ENCODE peak calls at places on chromosomes 4 and X, in six cellular contexts. One of them, this sample, is unnamed.

GRCh38 chr4:40736910-40737309 is 12.8 kb upstream of the NSUN7 start:
- DNase-seq in GM23338: peak; percentile 41
- DNase-seq in spleen: no peak
- DNase-seq in stomach: no peak
- DNase-seq in HCT116: peak; percentile 31
- DNase-seq in upper lobe of left lung: no peak
- DNase-seq in this sample: no peak

GRCh38 chrX:131783555-131784338 is 239.4 kb upstream of the STK26 start:
- DNase-seq in GM23338: no peak
- DNase-seq in spleen: no peak
- DNase-seq in stomach: peak; percentile 81
- DNase-seq in HCT116: no peak
- DNase-seq in upper lobe of left lung: no peak
- DNase-seq in this sample: no peak

GRCh38 chrX:152913915-152914314 is 16.0 kb downstream of the ZNF185 start:
- DNase-seq in GM23338: no peak
- DNase-seq in spleen: no peak
- DNase-seq in stomach: no peak
- DNase-seq in HCT116: no peak
- DNase-seq in upper lobe of left lung: no peak
- DNase-seq in this sample: no peak

GRCh38 chrX:39946822-39947221 is 150.9 kb downstream of the BCOR start:
- DNase-seq in GM23338: no peak
- DNase-seq in spleen: peak; percentile 23
- DNase-seq in stomach: no peak
- DNase-seq in HCT116: no peak
- DNase-seq in upper lobe of left lung: no peak
- DNase-seq in this sample: no peak

GRCh38 chr4:97496298-97496873 is 646.9 kb downstream of the STPG2 start:
- DNase-seq in GM23338: no peak
- DNase-seq in spleen: no peak
- DNase-seq in stomach: no peak
- DNase-seq in HCT116: peak; percentile 73
- DNase-seq in upper lobe of left lung: no peak
- DNase-seq in this sample: no peak

GRCh38 chrX:57313583-57314215 is 27.2 kb downstream of the FAAH2 start:
- DNase-seq in GM23338: no peak
- DNase-seq in spleen: no peak
- DNase-seq in stomach: no peak
- DNase-seq in HCT116: no peak
- DNase-seq in upper lobe of left lung: no peak
- DNase-seq in this sample: no peak

GRCh38 chr4:136863756-136864155 is 668.5 kb downstream of the PCDH18 start:
- DNase-seq in GM23338: peak; percentile 58
- DNase-seq in spleen: no peak
- DNase-seq in stomach: no peak
- DNase-seq in HCT116: peak; percentile 10
- DNase-seq in upper lobe of left lung: no peak
- DNase-seq in this sample: no peak

GRCh38 chrX:37745835-37746234 is 34.0 kb upstream of the CYBB start:
- DNase-seq in GM23338: no peak
- DNase-seq in spleen: peak; percentile 69
- DNase-seq in stomach: no peak
- DNase-seq in HCT116: no peak
- DNase-seq in upper lobe of left lung: no peak
- DNase-seq in this sample: no peak

GRCh38 chrX:127574829-127575228 is 477.4 kb downstream of the ACTRT1 start:
- DNase-seq in GM23338: no peak
- DNase-seq in spleen: peak; percentile 52
- DNase-seq in stomach: no peak
- DNase-seq in HCT116: no peak
- DNase-seq in upper lobe of left lung: peak; percentile 2
- DNase-seq in this sample: no peak

GRCh38 chr4:7759635-7760034 is 180.0 kb downstream of the AFAP1 start:
- DNase-seq in GM23338: no peak
- DNase-seq in spleen: peak; percentile 79
- DNase-seq in stomach: no peak
- DNase-seq in HCT116: no peak
- DNase-seq in upper lobe of left lung: no peak
- DNase-seq in this sample: no peak

GRCh38 chr4:86594559-86595425 is 677 bp downstream of the PTPN13 start:
- DNase-seq in GM23338: peak; percentile 65
- DNase-seq in spleen: peak; percentile 82
- DNase-seq in stomach: peak; percentile 32
- DNase-seq in HCT116: peak; percentile 13
- DNase-seq in upper lobe of left lung: no peak
- DNase-seq in this sample: no peak

GRCh38 chr4:53007024-53007423 is 144.9 kb downstream of the RASL11B start:
- DNase-seq in GM23338: no peak
- DNase-seq in spleen: no peak
- DNase-seq in stomach: no peak
- DNase-seq in HCT116: no peak
- DNase-seq in upper lobe of left lung: no peak
- DNase-seq in this sample: no peak

GRCh38 chr4:7988437-7988836 is 48.8 kb upstream of the AFAP1 start:
- DNase-seq in GM23338: no peak
- DNase-seq in spleen: no peak
- DNase-seq in stomach: no peak
- DNase-seq in HCT116: no peak
- DNase-seq in upper lobe of left lung: no peak
- DNase-seq in this sample: no peak

GRCh38 chr4:8731364-8731763 is 138.8 kb downstream of the CPZ start:
- DNase-seq in GM23338: no peak
- DNase-seq in spleen: peak; percentile 41
- DNase-seq in stomach: no peak
- DNase-seq in HCT116: no peak
- DNase-seq in upper lobe of left lung: no peak
- DNase-seq in this sample: peak; percentile 70

GRCh38 chrX:140141444-140142029 is 176.2 kb upstream of the CXorf66 start:
- DNase-seq in GM23338: peak; percentile 44
- DNase-seq in spleen: no peak
- DNase-seq in stomach: peak; percentile 31
- DNase-seq in HCT116: peak; percentile 2
- DNase-seq in upper lobe of left lung: no peak
- DNase-seq in this sample: no peak

GRCh38 chr4:52837716-52838558 is 24.2 kb upstream of the RASL11B start:
- DNase-seq in GM23338: no peak
- DNase-seq in spleen: no peak
- DNase-seq in stomach: no peak
- DNase-seq in HCT116: no peak
- DNase-seq in upper lobe of left lung: no peak
- DNase-seq in this sample: no peak

GRCh38 chrX:68439341-68439740 is 6.0 kb upstream of the OPHN1 start:
- DNase-seq in GM23338: no peak
- DNase-seq in spleen: no peak
- DNase-seq in stomach: no peak
- DNase-seq in HCT116: no peak
- DNase-seq in upper lobe of left lung: no peak
- DNase-seq in this sample: no peak

GRCh38 chr4:36758779-36759178 is 477.4 kb downstream of the DTHD1 start:
- DNase-seq in GM23338: peak; percentile 65
- DNase-seq in spleen: no peak
- DNase-seq in stomach: no peak
- DNase-seq in HCT116: no peak
- DNase-seq in upper lobe of left lung: no peak
- DNase-seq in this sample: no peak

GRCh38 chr4:83876047-83876446 is 340.1 kb downstream of the GPAT3 start:
- DNase-seq in GM23338: no peak
- DNase-seq in spleen: no peak
- DNase-seq in stomach: no peak
- DNase-seq in HCT116: no peak
- DNase-seq in upper lobe of left lung: no peak
- DNase-seq in this sample: no peak

GRCh38 chrX:31658360-31658759 is 586.5 kb upstream of the FTHL17 start:
- DNase-seq in GM23338: peak; percentile 24
- DNase-seq in spleen: no peak
- DNase-seq in stomach: no peak
- DNase-seq in HCT116: no peak
- DNase-seq in upper lobe of left lung: no peak
- DNase-seq in this sample: no peak

GRCh38 chr4:95180531-95181315 is 368.1 kb downstream of the UNC5C start:
- DNase-seq in GM23338: no peak
- DNase-seq in spleen: no peak
- DNase-seq in stomach: no peak
- DNase-seq in HCT116: no peak
- DNase-seq in upper lobe of left lung: no peak
- DNase-seq in this sample: peak; percentile 81

GRCh38 chr4:72558655-72559054 is 10.4 kb downstream of the ADAMTS3 start:
- DNase-seq in GM23338: no peak
- DNase-seq in spleen: no peak
- DNase-seq in stomach: no peak
- DNase-seq in HCT116: no peak
- DNase-seq in upper lobe of left lung: no peak
- DNase-seq in this sample: no peak

GRCh38 chrX:76453737-76454406 is 26.4 kb downstream of the MAGEE1 start:
- DNase-seq in GM23338: peak; percentile 55
- DNase-seq in spleen: peak; percentile 30
- DNase-seq in stomach: no peak
- DNase-seq in HCT116: no peak
- DNase-seq in upper lobe of left lung: no peak
- DNase-seq in this sample: no peak

GRCh38 chr4:7649741-7650531 is 215.2 kb upstream of the PSAPL1 start:
- DNase-seq in GM23338: no peak
- DNase-seq in spleen: peak; percentile 75
- DNase-seq in stomach: no peak
- DNase-seq in HCT116: peak; percentile 7
- DNase-seq in upper lobe of left lung: no peak
- DNase-seq in this sample: peak; percentile 92

GRCh38 chrX:135185795-135186443 is 14.7 kb upstream of the CT55 start:
- DNase-seq in GM23338: peak; percentile 71
- DNase-seq in spleen: no peak
- DNase-seq in stomach: no peak
- DNase-seq in HCT116: peak; percentile 42
- DNase-seq in upper lobe of left lung: no peak
- DNase-seq in this sample: no peak

GRCh38 chr4:94406668-94407437 is 44.9 kb upstream of the PDLIM5 start:
- DNase-seq in GM23338: peak; percentile 90
- DNase-seq in spleen: no peak
- DNase-seq in stomach: peak; percentile 78
- DNase-seq in HCT116: peak; percentile 73
- DNase-seq in upper lobe of left lung: no peak
- DNase-seq in this sample: no peak

GRCh38 chrX:103517246-103517645 is 2.0 kb downstream of the RAB40A start:
- DNase-seq in GM23338: no peak
- DNase-seq in spleen: no peak
- DNase-seq in stomach: no peak
- DNase-seq in HCT116: no peak
- DNase-seq in upper lobe of left lung: no peak
- DNase-seq in this sample: no peak

GRCh38 chr4:2746891-2747695 is 9.0 kb downstream of the TNIP2 start:
- DNase-seq in GM23338: no peak
- DNase-seq in spleen: peak; percentile 77
- DNase-seq in stomach: no peak
- DNase-seq in HCT116: no peak
- DNase-seq in upper lobe of left lung: no peak
- DNase-seq in this sample: no peak
- H3K27ac ChIP-seq in GM23338: no peak overlapping the region
- H3K27ac ChIP-seq in spleen: peak overlapping the region; percentile 69
- H3K27ac ChIP-seq in stomach: no peak overlapping the region
- H3K27ac ChIP-seq in HCT116: no peak overlapping the region
- H3K27ac ChIP-seq in upper lobe of left lung: peak overlapping the region; percentile 65
- H3K27ac ChIP-seq in this sample: peak overlapping the region; percentile 27

GRCh38 chr4:153138736-153139135 is 65.5 kb upstream of the TRIM2 start:
- DNase-seq in GM23338: no peak
- DNase-seq in spleen: no peak
- DNase-seq in stomach: peak; percentile 52
- DNase-seq in HCT116: no peak
- DNase-seq in upper lobe of left lung: no peak
- DNase-seq in this sample: no peak

GRCh38 chr4:153141238-153141637 is 63.0 kb upstream of the TRIM2 start:
- DNase-seq in GM23338: no peak
- DNase-seq in spleen: no peak
- DNase-seq in stomach: no peak
- DNase-seq in HCT116: no peak
- DNase-seq in upper lobe of left lung: no peak
- DNase-seq in this sample: no peak

GRCh38 chr4:153140294-153140693 is 63.9 kb upstream of the TRIM2 start:
- DNase-seq in GM23338: no peak
- DNase-seq in spleen: no peak
- DNase-seq in stomach: no peak
- DNase-seq in HCT116: no peak
- DNase-seq in upper lobe of left lung: no peak
- DNase-seq in this sample: no peak

GRCh38 chr4:153137677-153138630 is 66.3 kb upstream of the TRIM2 start:
- DNase-seq in GM23338: no peak
- DNase-seq in spleen: no peak
- DNase-seq in stomach: no peak
- DNase-seq in HCT116: no peak
- DNase-seq in upper lobe of left lung: no peak
- DNase-seq in this sample: no peak

DNA sequence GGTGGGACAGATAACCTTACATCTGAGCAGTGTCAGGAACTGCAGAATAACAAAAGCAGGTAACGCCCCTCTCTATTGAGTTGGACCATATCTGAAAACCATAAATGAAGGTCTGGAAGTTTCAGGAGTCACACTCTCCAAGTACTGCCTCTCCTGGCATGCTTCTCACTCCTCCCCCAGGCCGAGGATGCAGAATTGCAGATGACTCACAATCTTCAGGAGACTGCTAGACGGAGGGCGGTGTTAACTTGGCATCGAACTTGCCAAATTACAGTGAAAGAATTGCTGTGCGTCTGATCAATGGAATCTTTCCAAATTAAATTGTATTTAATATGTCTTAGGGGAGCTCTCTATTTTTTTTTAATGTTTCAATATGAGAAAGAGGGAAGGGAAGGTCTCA is 67.1 kb upstream of the TRIM2 start:
- DNase-seq in GM23338: no peak
- DNase-seq in spleen: no peak
- DNase-seq in stomach: no peak
- DNase-seq in HCT116: no peak
- DNase-seq in upper lobe of left lung: no peak
- DNase-seq in this sample: no peak
- TF ChIP-seq POLR2AphosphoS5 in GM23338: no peak
- TF ChIP-seq POLR2AphosphoS5 in spleen: no peak
- TF ChIP-seq POLR2AphosphoS5 in stomach: no peak
- TF ChIP-seq POLR2AphosphoS5 in HCT116: no peak
- TF ChIP-seq POLR2AphosphoS5 in upper lobe of left lung: no peak
- TF ChIP-seq POLR2AphosphoS5 in this sample: no peak

GRCh38 chr4:183959349-183959748 is 54.2 kb downstream of the STOX2 start:
- DNase-seq in GM23338: peak; percentile 32
- DNase-seq in spleen: no peak
- DNase-seq in stomach: no peak
- DNase-seq in HCT116: no peak
- DNase-seq in upper lobe of left lung: no peak
- DNase-seq in this sample: no peak
- H3K4me3 ChIP-seq in GM23338: no peak overlapping the region
- H3K4me3 ChIP-seq in spleen: no peak overlapping the region
- H3K4me3 ChIP-seq in stomach: no peak overlapping the region
- H3K4me3 ChIP-seq in HCT116: no peak overlapping the region
- H3K4me3 ChIP-seq in upper lobe of left lung: no peak overlapping the region
- H3K4me3 ChIP-seq in this sample: no peak overlapping the region

DNA sequence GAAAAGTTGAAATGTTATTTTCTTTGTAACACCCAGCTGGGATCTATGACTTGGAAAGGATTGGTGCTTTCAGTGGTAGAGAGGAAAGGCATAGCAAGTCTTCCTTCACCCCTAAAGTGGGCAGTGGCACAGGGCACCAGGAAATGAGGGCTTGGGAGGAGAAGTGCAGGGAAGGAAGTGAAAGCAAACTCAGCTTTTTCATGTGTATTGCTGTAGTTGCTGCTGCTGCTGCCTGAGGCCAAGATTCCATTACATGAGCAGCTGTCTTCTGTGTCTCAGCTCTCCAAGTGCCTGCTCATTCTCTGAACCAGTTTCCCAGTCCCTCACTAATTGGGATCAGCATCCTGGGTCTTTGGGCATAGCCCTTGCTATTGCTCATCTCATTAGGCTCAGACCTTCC is 2.6 kb downstream of the HCCS start:
- DNase-seq in GM23338: no peak
- DNase-seq in spleen: no peak
- DNase-seq in stomach: no peak
- DNase-seq in HCT116: no peak
- DNase-seq in upper lobe of left lung: no peak
- DNase-seq in this sample: no peak
- H3K27ac ChIP-seq in GM23338: no peak overlapping the region
- H3K27ac ChIP-seq in spleen: peak overlapping the region; percentile 25
- H3K27ac ChIP-seq in stomach: no peak overlapping the region
- H3K27ac ChIP-seq in HCT116: no peak overlapping the region
- H3K27ac ChIP-seq in upper lobe of left lung: no peak overlapping the region
- H3K27ac ChIP-seq in this sample: peak overlapping the region; percentile 12